ENCODE peak calls at places on chromosomes 3 and 15, in eight cellular contexts. One of them, this sample, is unnamed. For H3K4me1, the result is how much of the 10 kb centered on the place peaks cover.

GRCh38 chr3:151900460-151900859 is 27.0 kb downstream of the SUCNR1 start:
- DNase-seq in suprapubic skin: no peak
- DNase-seq in HepG2: no peak
- DNase-seq in SK-N-SH: no peak
- DNase-seq in sigmoid colon: no peak
- DNase-seq in transverse colon: no peak
- DNase-seq in K562: no peak
- DNase-seq in stomach: no peak
- DNase-seq in this sample: no peak

GRCh38 chr3:107032111-107032510 is 345.1 kb upstream of the CCDC54 start:
- DNase-seq in SK-N-SH: no peak
- DNase-seq in K562: no peak
- DNase-seq in sigmoid colon: no peak
- DNase-seq in transverse colon: no peak
- DNase-seq in suprapubic skin: no peak
- DNase-seq in HepG2: no peak
- DNase-seq in stomach: no peak
- DNase-seq in this sample: no peak

GRCh38 chr3:138351916-138352555 is 3.7 kb downstream of the MRAS start:
- DNase-seq in transverse colon: no peak
- DNase-seq in sigmoid colon: peak
- DNase-seq in HepG2: no peak
- DNase-seq in SK-N-SH: no peak
- DNase-seq in K562: no peak
- DNase-seq in stomach: no peak
- DNase-seq in suprapubic skin: no peak
- DNase-seq in this sample: no peak

GRCh38 chr3:129690406-129690805 is 83.9 kb upstream of the PLXND1 start:
- DNase-seq in suprapubic skin: no peak
- DNase-seq in HepG2: peak
- DNase-seq in SK-N-SH: peak
- DNase-seq in K562: peak
- DNase-seq in transverse colon: no peak
- DNase-seq in sigmoid colon: no peak
- DNase-seq in stomach: no peak
- DNase-seq in this sample: no peak

GRCh38 chr3:98577178-98577895 is 16.1 kb downstream of the CPOX start:
- DNase-seq in sigmoid colon: no peak
- DNase-seq in suprapubic skin: no peak
- DNase-seq in stomach: no peak
- DNase-seq in SK-N-SH: no peak
- DNase-seq in HepG2: no peak
- DNase-seq in transverse colon: no peak
- DNase-seq in K562: no peak
- DNase-seq in this sample: no peak

GRCh38 chr15:40137011-40137906 is 23.6 kb upstream of the BUB1B start:
- DNase-seq in HepG2: no peak
- DNase-seq in SK-N-SH: no peak
- DNase-seq in K562: no peak
- DNase-seq in sigmoid colon: no peak
- DNase-seq in stomach: no peak
- DNase-seq in transverse colon: no peak
- DNase-seq in suprapubic skin: no peak
- DNase-seq in this sample: no peak

GRCh38 chr15:66483131-66483566 is 14.4 kb downstream of the SNAPC5 start:
- DNase-seq in HepG2: no peak
- DNase-seq in stomach: no peak
- DNase-seq in K562: no peak
- DNase-seq in SK-N-SH: no peak
- DNase-seq in sigmoid colon: no peak
- DNase-seq in suprapubic skin: no peak
- DNase-seq in transverse colon: no peak
- DNase-seq in this sample: no peak

GRCh38 chr3:54909236-54909635 is 18.6 kb downstream of the LRTM1 start:
- DNase-seq in suprapubic skin: no peak
- DNase-seq in stomach: no peak
- DNase-seq in sigmoid colon: no peak
- DNase-seq in K562: no peak
- DNase-seq in HepG2: no peak
- DNase-seq in SK-N-SH: no peak
- DNase-seq in transverse colon: no peak
- DNase-seq in this sample: no peak

GRCh38 chr15:40894689-40895308 is 549 bp downstream of the VPS18 start:
- DNase-seq in suprapubic skin: no peak
- DNase-seq in transverse colon: peak
- DNase-seq in K562: peak
- DNase-seq in stomach: peak
- DNase-seq in HepG2: peak
- DNase-seq in sigmoid colon: peak
- DNase-seq in SK-N-SH: peak
- DNase-seq in this sample: no peak

GRCh38 chr3:126439346-126439967 is 36.2 kb downstream of the ZXDC start:
- DNase-seq in SK-N-SH: no peak
- DNase-seq in sigmoid colon: peak
- DNase-seq in HepG2: no peak
- DNase-seq in suprapubic skin: no peak
- DNase-seq in K562: no peak
- DNase-seq in stomach: peak
- DNase-seq in transverse colon: no peak
- DNase-seq in this sample: no peak

GRCh38 chr15:53716909-53717878 is 42.3 kb downstream of the WDR72 start:
- DNase-seq in suprapubic skin: no peak
- DNase-seq in K562: no peak
- DNase-seq in transverse colon: no peak
- DNase-seq in sigmoid colon: no peak
- DNase-seq in stomach: no peak
- DNase-seq in HepG2: peak
- DNase-seq in SK-N-SH: no peak
- DNase-seq in this sample: no peak

GRCh38 chr15:73965094-73965729 is 26.9 kb downstream of the STOML1 start:
- DNase-seq in transverse colon: no peak
- DNase-seq in suprapubic skin: no peak
- DNase-seq in K562: no peak
- DNase-seq in SK-N-SH: no peak
- DNase-seq in sigmoid colon: peak
- DNase-seq in HepG2: no peak
- DNase-seq in stomach: no peak
- DNase-seq in this sample: no peak

GRCh38 chr3:176663819-176664218 is 533.5 kb downstream of the TBL1XR1 start:
- DNase-seq in K562: peak
- DNase-seq in sigmoid colon: no peak
- DNase-seq in suprapubic skin: no peak
- DNase-seq in HepG2: peak
- DNase-seq in transverse colon: no peak
- DNase-seq in SK-N-SH: peak
- DNase-seq in stomach: no peak
- DNase-seq in this sample: no peak

GRCh38 chr15:82040862-82041261 is 5.0 kb downstream of the MEX3B start:
- DNase-seq in SK-N-SH: no peak
- DNase-seq in suprapubic skin: no peak
- DNase-seq in transverse colon: no peak
- DNase-seq in stomach: no peak
- DNase-seq in HepG2: no peak
- DNase-seq in K562: peak
- DNase-seq in sigmoid colon: no peak
- DNase-seq in this sample: no peak

GRCh38 chr3:17356581-17356980 is 385.9 kb downstream of the TBC1D5 start:
- DNase-seq in stomach: no peak
- DNase-seq in sigmoid colon: no peak
- DNase-seq in SK-N-SH: no peak
- DNase-seq in suprapubic skin: no peak
- DNase-seq in HepG2: no peak
- DNase-seq in K562: no peak
- DNase-seq in transverse colon: no peak
- DNase-seq in this sample: no peak

GRCh38 chr3:129593230-129593594 is 13.3 kb downstream of the PLXND1 start:
- DNase-seq in sigmoid colon: no peak
- DNase-seq in suprapubic skin: no peak
- DNase-seq in SK-N-SH: no peak
- DNase-seq in stomach: no peak
- DNase-seq in K562: no peak
- DNase-seq in HepG2: no peak
- DNase-seq in transverse colon: no peak
- DNase-seq in this sample: no peak

GRCh38 chr15:52529289-52529929 is 729 bp upstream of the MYO5A start:
- DNase-seq in transverse colon: peak
- DNase-seq in SK-N-SH: no peak
- DNase-seq in stomach: no peak
- DNase-seq in HepG2: no peak
- DNase-seq in suprapubic skin: no peak
- DNase-seq in sigmoid colon: no peak
- DNase-seq in K562: no peak
- DNase-seq in this sample: no peak

GRCh38 chr3:71393093-71393492 is 190.4 kb downstream of the FOXP1 start:
- DNase-seq in SK-N-SH: no peak
- DNase-seq in K562: no peak
- DNase-seq in transverse colon: no peak
- DNase-seq in suprapubic skin: no peak
- DNase-seq in sigmoid colon: no peak
- DNase-seq in stomach: no peak
- DNase-seq in HepG2: no peak
- DNase-seq in this sample: no peak

GRCh38 chr3:20515834-20516233 is 329.8 kb upstream of the SGO1 start:
- DNase-seq in stomach: no peak
- DNase-seq in transverse colon: no peak
- DNase-seq in SK-N-SH: no peak
- DNase-seq in suprapubic skin: no peak
- DNase-seq in sigmoid colon: no peak
- DNase-seq in HepG2: no peak
- DNase-seq in K562: no peak
- DNase-seq in this sample: no peak

GRCh38 chr3:12986986-12987385 is 86.2 kb downstream of the IQSEC1 start:
- DNase-seq in HepG2: no peak
- DNase-seq in sigmoid colon: no peak
- DNase-seq in K562: no peak
- DNase-seq in SK-N-SH: no peak
- DNase-seq in suprapubic skin: peak
- DNase-seq in transverse colon: no peak
- DNase-seq in stomach: peak
- DNase-seq in this sample: no peak

GRCh38 chr3:65854606-65855304 is 184.0 kb downstream of the MAGI1 start:
- DNase-seq in K562: no peak
- DNase-seq in HepG2: no peak
- DNase-seq in transverse colon: peak
- DNase-seq in SK-N-SH: no peak
- DNase-seq in stomach: no peak
- DNase-seq in suprapubic skin: no peak
- DNase-seq in sigmoid colon: no peak
- DNase-seq in this sample: no peak

GRCh38 chr3:175335229-175335628 is 476.1 kb downstream of the NAALADL2 start:
- DNase-seq in SK-N-SH: no peak
- DNase-seq in stomach: no peak
- DNase-seq in K562: no peak
- DNase-seq in HepG2: no peak
- DNase-seq in sigmoid colon: no peak
- DNase-seq in suprapubic skin: no peak
- DNase-seq in transverse colon: no peak
- DNase-seq in this sample: no peak

GRCh38 chr3:49092948-49093852 is 671 bp downstream of the QRICH1 start:
- DNase-seq in transverse colon: peak
- DNase-seq in HepG2: peak
- DNase-seq in suprapubic skin: peak
- DNase-seq in stomach: peak
- DNase-seq in SK-N-SH: peak
- DNase-seq in K562: peak
- DNase-seq in sigmoid colon: peak
- DNase-seq in this sample: peak

GRCh38 chr15:60320365-60320764 is 77.4 kb downstream of the ANXA2 start:
- DNase-seq in SK-N-SH: no peak
- DNase-seq in K562: no peak
- DNase-seq in suprapubic skin: no peak
- DNase-seq in transverse colon: no peak
- DNase-seq in sigmoid colon: no peak
- DNase-seq in HepG2: no peak
- DNase-seq in stomach: no peak
- DNase-seq in this sample: no peak

DNA sequence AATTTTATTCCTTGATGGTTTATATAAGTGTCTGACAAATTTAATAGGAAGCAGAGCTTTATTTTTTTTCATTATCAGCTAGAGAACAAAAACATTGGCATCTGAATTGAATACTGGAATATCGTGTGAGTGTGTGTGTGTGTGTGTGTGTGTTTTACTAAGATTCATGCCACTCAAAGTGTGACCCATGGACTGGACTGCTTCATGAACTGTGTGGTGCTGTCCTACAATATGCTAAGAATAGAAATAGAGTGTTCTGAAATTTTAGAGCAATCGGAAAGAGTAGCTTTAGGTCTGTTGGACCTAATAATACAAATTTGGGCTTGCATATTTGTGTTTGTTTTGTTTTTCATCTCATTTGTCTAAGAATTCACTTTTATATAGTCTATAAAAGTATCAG is 89.6 kb downstream of the MITF start:
- DNase-seq in suprapubic skin: no peak
- DNase-seq in HepG2: no peak
- DNase-seq in SK-N-SH: no peak
- DNase-seq in sigmoid colon: no peak
- DNase-seq in stomach: no peak
- DNase-seq in K562: no peak
- DNase-seq in transverse colon: no peak
- DNase-seq in this sample: no peak
- TF ChIP-seq POLR2AphosphoS5 in suprapubic skin: no peak
- TF ChIP-seq POLR2AphosphoS5 in HepG2: no peak
- TF ChIP-seq POLR2AphosphoS5 in SK-N-SH: no peak
- TF ChIP-seq POLR2AphosphoS5 in sigmoid colon: no peak
- TF ChIP-seq POLR2AphosphoS5 in stomach: no peak
- TF ChIP-seq POLR2AphosphoS5 in K562: no peak
- TF ChIP-seq POLR2AphosphoS5 in transverse colon: no peak
- TF ChIP-seq POLR2AphosphoS5 in this sample: no peak

GRCh38 chr15:70503073-70503745 is 260.1 kb downstream of the UACA start:
- DNase-seq in suprapubic skin: no peak
- DNase-seq in SK-N-SH: no peak
- DNase-seq in K562: no peak
- DNase-seq in stomach: no peak
- DNase-seq in transverse colon: no peak
- DNase-seq in sigmoid colon: no peak
- DNase-seq in HepG2: no peak
- DNase-seq in this sample: no peak
- H3K4me1 ChIP-seq in suprapubic skin: under half
- H3K4me1 ChIP-seq in SK-N-SH: under half
- H3K4me1 ChIP-seq in K562: under half
- H3K4me1 ChIP-seq in stomach: under half
- H3K4me1 ChIP-seq in transverse colon: under half
- H3K4me1 ChIP-seq in sigmoid colon: under half
- H3K4me1 ChIP-seq in HepG2: under half
- H3K4me1 ChIP-seq in this sample: under half

GRCh38 chr3:156554515-156554841 is 439 bp downstream of the SSR3 start:
- DNase-seq in transverse colon: no peak
- DNase-seq in SK-N-SH: no peak
- DNase-seq in suprapubic skin: no peak
- DNase-seq in stomach: peak
- DNase-seq in sigmoid colon: no peak
- DNase-seq in HepG2: no peak
- DNase-seq in K562: no peak
- DNase-seq in this sample: no peak
- TF ChIP-seq EP300 in transverse colon: no peak
- TF ChIP-seq EP300 in SK-N-SH: no peak
- TF ChIP-seq EP300 in suprapubic skin: no peak
- TF ChIP-seq EP300 in stomach: no peak
- TF ChIP-seq EP300 in sigmoid colon: no peak
- TF ChIP-seq EP300 in HepG2: peak
- TF ChIP-seq EP300 in K562: no peak
- TF ChIP-seq EP300 in this sample: no peak

GRCh38 chr15:70762469-70763119 is 764 bp downstream of the UACA start:
- DNase-seq in transverse colon: peak
- DNase-seq in suprapubic skin: peak
- DNase-seq in K562: no peak
- DNase-seq in sigmoid colon: peak
- DNase-seq in stomach: peak
- DNase-seq in HepG2: no peak
- DNase-seq in SK-N-SH: peak
- DNase-seq in this sample: no peak
- TF ChIP-seq POLR2AphosphoS5 in transverse colon: peak
- TF ChIP-seq POLR2AphosphoS5 in suprapubic skin: no peak
- TF ChIP-seq POLR2AphosphoS5 in K562: no peak
- TF ChIP-seq POLR2AphosphoS5 in sigmoid colon: no peak
- TF ChIP-seq POLR2AphosphoS5 in stomach: no peak
- TF ChIP-seq POLR2AphosphoS5 in HepG2: no peak
- TF ChIP-seq POLR2AphosphoS5 in SK-N-SH: no peak
- TF ChIP-seq POLR2AphosphoS5 in this sample: peak